ENCODE peak calls at places on chromosomes 1 and 21, in four cellular contexts. One of them, this sample, is unnamed.
A peak's percentile ranks its signal among the peaks of the same experiment; 100 is the strongest.

GRCh38 chr21:36419996-36420395 is 34.8 kb downstream of the CHAF1B start:
- DNase-seq in H1: peak; percentile 70
- DNase-seq in H9: peak; percentile 89
- DNase-seq in IMR-90: peak; percentile 92
- DNase-seq in this sample: peak; percentile 65

GRCh38 chr1:113014508-113014907 is 58.5 kb upstream of the LRIG2 start:
- DNase-seq in H9: no peak
- DNase-seq in IMR-90: no peak
- DNase-seq in H1: no peak
- DNase-seq in this sample: no peak

GRCh38 chr1:26305667-26306289 is 658 bp downstream of the UBXN11 start:
- DNase-seq in H1: no peak
- DNase-seq in H9: no peak
- DNase-seq in IMR-90: no peak
- DNase-seq in this sample: no peak

GRCh38 chr1:36093226-36093625 is 4.5 kb downstream of the ADPRS start:
- DNase-seq in IMR-90: no peak
- DNase-seq in H1: no peak
- DNase-seq in H9: no peak
- DNase-seq in this sample: no peak

GRCh38 chr1:43359696-43360095 is 915 bp downstream of the CDC20 start:
- DNase-seq in H1: no peak
- DNase-seq in H9: no peak
- DNase-seq in IMR-90: no peak
- DNase-seq in this sample: no peak

GRCh38 chr1:218474089-218474488 is 129.0 kb downstream of the TGFB2 start:
- DNase-seq in H9: no peak
- DNase-seq in IMR-90: no peak
- DNase-seq in H1: no peak
- DNase-seq in this sample: no peak

GRCh38 chr1:942864-943533 is 16.1 kb downstream of the NOC2L start:
- DNase-seq in IMR-90: peak; percentile 61
- DNase-seq in H1: no peak
- DNase-seq in H9: no peak
- DNase-seq in this sample: no peak

GRCh38 chr1:111219466-111220286 is 7.8 kb upstream of the CHI3L2 start:
- DNase-seq in H1: no peak
- DNase-seq in H9: no peak
- DNase-seq in IMR-90: no peak
- DNase-seq in this sample: peak; percentile 51

GRCh38 chr1:92366045-92366405 is 67.2 kb downstream of the RPAP2 start:
- DNase-seq in IMR-90: no peak
- DNase-seq in H9: no peak
- DNase-seq in H1: no peak
- DNase-seq in this sample: no peak

GRCh38 chr1:60655799-60656355 is 426.5 kb upstream of the NFIA start:
- DNase-seq in IMR-90: no peak
- DNase-seq in H1: no peak
- DNase-seq in H9: no peak
- DNase-seq in this sample: no peak

GRCh38 chr1:60657926-60658325 is 424.4 kb upstream of the NFIA start:
- DNase-seq in H9: no peak
- DNase-seq in IMR-90: no peak
- DNase-seq in H1: no peak
- DNase-seq in this sample: no peak
- H2AFZ ChIP-seq in H9: no peak overlapping the region
- H2AFZ ChIP-seq in IMR-90: no peak overlapping the region
- H2AFZ ChIP-seq in H1: no peak overlapping the region
- H2AFZ ChIP-seq in this sample: no peak overlapping the region

GRCh38 chr1:32503153-32503552 is 36.1 kb upstream of the ZBTB8A start:
- DNase-seq in H1: no peak
- DNase-seq in IMR-90: no peak
- DNase-seq in H9: no peak
- DNase-seq in this sample: no peak

GRCh38 chr1:32501865-32502264 is 37.0 kb downstream of the ZBTB8B start:
- DNase-seq in H9: no peak
- DNase-seq in IMR-90: no peak
- DNase-seq in H1: no peak
- DNase-seq in this sample: no peak

GRCh38 chr1:32498751-32499150 is 33.9 kb downstream of the ZBTB8B start:
- DNase-seq in H1: no peak
- DNase-seq in IMR-90: no peak
- DNase-seq in H9: no peak
- DNase-seq in this sample: no peak

GRCh38 chr1:32496127-32496526 is 31.3 kb downstream of the ZBTB8B start:
- DNase-seq in H1: no peak
- DNase-seq in H9: no peak
- DNase-seq in IMR-90: peak; percentile 55
- DNase-seq in this sample: no peak

GRCh38 chr1:32500387-32501209 is 35.7 kb downstream of the ZBTB8B start:
- DNase-seq in IMR-90: peak; percentile 49
- DNase-seq in H9: peak; percentile 69
- DNase-seq in H1: no peak
- DNase-seq in this sample: peak; percentile 72
- H2BK15ac ChIP-seq in IMR-90: no peak overlapping the region
- H2BK15ac ChIP-seq in H9: no peak overlapping the region
- H2BK15ac ChIP-seq in H1: peak overlapping the region; percentile 40
- H2BK15ac ChIP-seq in this sample: peak overlapping the region; percentile 98

GRCh38 chr1:244159646-244160045 is 108.6 kb downstream of the ZBTB18 start:
- DNase-seq in IMR-90: no peak
- DNase-seq in H9: no peak
- DNase-seq in H1: no peak
- DNase-seq in this sample: no peak
- H2AFZ ChIP-seq in IMR-90: no peak overlapping the region
- H2AFZ ChIP-seq in H9: no peak overlapping the region
- H2AFZ ChIP-seq in H1: no peak overlapping the region
- H2AFZ ChIP-seq in this sample: no peak overlapping the region

GRCh38 chr1:8112611-8113256 is 86.6 kb upstream of the ERRFI1 start:
- DNase-seq in H9: no peak
- DNase-seq in IMR-90: no peak
- DNase-seq in H1: no peak
- DNase-seq in this sample: no peak

GRCh38 chr1:8111560-8111959 is 85.5 kb upstream of the ERRFI1 start:
- DNase-seq in H1: no peak
- DNase-seq in IMR-90: no peak
- DNase-seq in H9: no peak
- DNase-seq in this sample: no peak

GRCh38 chr1:8115031-8115768 is 89.1 kb upstream of the ERRFI1 start:
- DNase-seq in IMR-90: no peak
- DNase-seq in H1: no peak
- DNase-seq in H9: no peak
- DNase-seq in this sample: no peak

GRCh38 chr1:8115769-8116167 is 89.7 kb upstream of the ERRFI1 start:
- DNase-seq in IMR-90: no peak
- DNase-seq in H1: no peak
- DNase-seq in H9: no peak
- DNase-seq in this sample: no peak

GRCh38 chr1:8113257-8114220 is 87.4 kb upstream of the ERRFI1 start:
- DNase-seq in H9: no peak
- DNase-seq in IMR-90: no peak
- DNase-seq in H1: no peak
- DNase-seq in this sample: no peak
- H2BK15ac ChIP-seq in H9: no peak overlapping the region
- H2BK15ac ChIP-seq in IMR-90: peak overlapping the region; percentile 63
- H2BK15ac ChIP-seq in H1: no peak overlapping the region
- H2BK15ac ChIP-seq in this sample: no peak overlapping the region

GRCh38 chr21:41497836-41498235 is 10.1 kb downstream of the TMPRSS2 start:
- DNase-seq in H9: no peak
- DNase-seq in IMR-90: no peak
- DNase-seq in H1: no peak
- DNase-seq in this sample: no peak
- H2AFZ ChIP-seq in H9: no peak overlapping the region
- H2AFZ ChIP-seq in IMR-90: peak overlapping the region; percentile 37
- H2AFZ ChIP-seq in H1: no peak overlapping the region
- H2AFZ ChIP-seq in this sample: no peak overlapping the region

GRCh38 chr1:184753608-184754478 is 815 bp downstream of the EDEM3 start:
- DNase-seq in IMR-90: peak; percentile 29
- DNase-seq in H1: no peak
- DNase-seq in H9: peak; percentile 55
- DNase-seq in this sample: no peak
- H2BK15ac ChIP-seq in IMR-90: no peak overlapping the region
- H2BK15ac ChIP-seq in H1: no peak overlapping the region
- H2BK15ac ChIP-seq in H9: no peak overlapping the region
- H2BK15ac ChIP-seq in this sample: peak overlapping the region; percentile 24

GRCh38 chr1:53163291-53163768 is 20.9 kb upstream of the SLC1A7 start:
- DNase-seq in IMR-90: no peak
- DNase-seq in H9: peak; percentile 46
- DNase-seq in H1: no peak
- DNase-seq in this sample: no peak
- H2AFZ ChIP-seq in IMR-90: no peak overlapping the region
- H2AFZ ChIP-seq in H9: no peak overlapping the region
- H2AFZ ChIP-seq in H1: peak overlapping the region; percentile 47
- H2AFZ ChIP-seq in this sample: no peak overlapping the region

GRCh38 chr1:116377564-116378529 is 4.8 kb downstream of the ATP1A1 start:
- DNase-seq in H1: no peak
- DNase-seq in H9: no peak
- DNase-seq in IMR-90: peak; percentile 96
- DNase-seq in this sample: no peak
- H2BK15ac ChIP-seq in H1: no peak overlapping the region
- H2BK15ac ChIP-seq in H9: no peak overlapping the region
- H2BK15ac ChIP-seq in IMR-90: peak overlapping the region; percentile 67
- H2BK15ac ChIP-seq in this sample: no peak overlapping the region

GRCh38 chr1:156025873-156026272 is 5.1 kb upstream of the SSR2 start:
- DNase-seq in IMR-90: peak; percentile 45
- DNase-seq in H1: peak; percentile 47
- DNase-seq in H9: peak; percentile 85
- DNase-seq in this sample: peak; percentile 49

GRCh38 chr1:156020293-156021086 is at the start of gene SSR2:
- DNase-seq in H1: peak; percentile 73
- DNase-seq in H9: peak; percentile 92
- DNase-seq in IMR-90: peak; percentile 92
- DNase-seq in this sample: peak; percentile 91

GRCh38 chr1:156019946-156020292 is 832 bp downstream of the SSR2 start:
- DNase-seq in H9: no peak
- DNase-seq in IMR-90: no peak
- DNase-seq in H1: no peak
- DNase-seq in this sample: no peak

GRCh38 chr1:156021087-156021416 is 301 bp upstream of the SSR2 start:
- DNase-seq in H1: no peak
- DNase-seq in IMR-90: no peak
- DNase-seq in H9: no peak
- DNase-seq in this sample: no peak

DNA sequence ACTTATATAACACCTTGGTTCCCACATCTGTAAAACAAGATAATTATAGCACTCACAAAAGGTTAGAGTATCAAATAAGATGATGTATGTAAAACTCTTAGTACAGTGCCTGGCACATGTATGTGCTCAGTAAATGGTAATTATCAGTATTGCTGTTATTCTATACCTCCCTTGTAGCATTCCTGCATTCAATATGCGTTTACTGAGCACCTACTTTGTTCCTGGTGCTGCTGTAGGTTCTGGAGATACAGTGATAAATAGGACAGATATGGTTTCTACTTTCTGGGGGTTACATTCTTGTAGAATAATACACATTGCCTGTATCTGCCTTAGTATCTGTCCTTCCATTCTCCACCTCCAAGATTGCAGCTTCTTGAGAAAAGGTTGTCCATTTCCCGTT is 1.2 kb upstream of the SSR2 start:
- DNase-seq in IMR-90: no peak
- DNase-seq in H9: no peak
- DNase-seq in H1: no peak
- DNase-seq in this sample: no peak
- H2AFZ ChIP-seq in IMR-90: no peak overlapping the region
- H2AFZ ChIP-seq in H9: no peak overlapping the region
- H2AFZ ChIP-seq in H1: no peak overlapping the region
- H2AFZ ChIP-seq in this sample: peak overlapping the region; percentile 27